ENCODE peak calls at places on chromosomes 12 and 14, in eight cellular contexts. W is left lung; R is psoas muscle; X is CD4-positive, alpha-beta memory T cell; K is Peyer's patch; Q is iPS DF 6.9; J is A549; U is heart right ventricle. T is an unnamed sample. For H3K9me3, the result is how much of the 10 kb centered on the place peaks cover.

GRCh38 chr12:124780336-124780735 is 83.3 kb downstream of the SCARB1 start:
- DNase-seq in W (no peak), R (no peak), X (no peak), K (no peak), Q (no peak), J (no peak), U (no peak), T (no peak)

GRCh38 chr12:11885261-11886038 is 185.3 kb upstream of the BCL2L14 start:
- DNase-seq in W (no peak), R (no peak), X (no peak), K (no peak), Q (no peak), J (peak), U (no peak), T (no peak)

GRCh38 chr12:79555006-79555925 is 135.5 kb downstream of the PAWR start:
- DNase-seq in W (no peak), R (no peak), X (no peak), K (no peak), Q (no peak), J (peak), U (no peak), T (no peak)

GRCh38 chr14:39593339-39593738 is 161.1 kb upstream of the FBXO33 start:
- DNase-seq in W (no peak), R (no peak), X (no peak), K (no peak), Q (no peak), J (no peak), U (no peak), T (no peak)

GRCh38 chr14:49849213-49849847 is 3.3 kb downstream of the NEMF start:
- DNase-seq in W (no peak), R (no peak), X (no peak), K (no peak), Q (no peak), J (no peak), U (no peak), T (no peak)

GRCh38 chr12:132389526-132390286 is 60.3 kb upstream of the GALNT9 start:
- DNase-seq in W (no peak), R (no peak), X (no peak), K (peak), Q (no peak), J (no peak), U (no peak), T (no peak)

GRCh38 chr14:39267592-39268112 is 33.9 kb downstream of the MIA2 start:
- DNase-seq in W (no peak), R (no peak), X (no peak), K (no peak), Q (no peak), J (no peak), U (no peak), T (no peak)

GRCh38 chr12:124422142-124422569 is 127.3 kb downstream of the RFLNA start:
- DNase-seq in W (no peak), R (no peak), X (no peak), K (peak), Q (no peak), J (peak), U (peak), T (no peak)

GRCh38 chr12:124525455-124525854 is 42.0 kb downstream of the NCOR2 start:
- DNase-seq in W (peak), R (peak), X (no peak), K (no peak), Q (no peak), J (no peak), U (peak), T (no peak)

GRCh38 chr12:40103043-40103442 is 2.8 kb downstream of the SLC2A13 start:
- DNase-seq in W (no peak), R (no peak), X (no peak), K (no peak), Q (no peak), J (no peak), U (no peak), T (no peak)

GRCh38 chr12:52844386-52844785 is 4.4 kb downstream of the KRT78 start:
- DNase-seq in W (no peak), R (no peak), X (no peak), K (no peak), Q (no peak), J (no peak), U (no peak), T (no peak)

GRCh38 chr12:108570743-108571603 is 8.6 kb downstream of the ISCU start:
- DNase-seq in W (no peak), R (no peak), X (peak), K (no peak), Q (no peak), J (peak), U (no peak), T (peak)

GRCh38 chr14:34498684-34499412 is 36.8 kb upstream of the SPTSSA start:
- DNase-seq in W (no peak), R (no peak), X (peak), K (no peak), Q (no peak), J (peak), U (no peak), T (no peak)

GRCh38 chr14:69460093-69460701 is 24.3 kb upstream of the PLEKHD1 start:
- DNase-seq in W (no peak), R (peak), X (peak), K (peak), Q (no peak), J (peak), U (no peak), T (peak)

GRCh38 chr12:38664661-38665269 is 240.6 kb downstream of the CPNE8 start:
- DNase-seq in W (no peak), R (no peak), X (no peak), K (no peak), Q (peak), J (peak), U (no peak), T (no peak)

GRCh38 chr12:104736307-104736706 is 221.8 kb downstream of the SLC41A2 start:
- DNase-seq in W (no peak), R (no peak), X (no peak), K (no peak), Q (no peak), J (no peak), U (no peak), T (no peak)

GRCh38 chr12:6952860-6953416 is 1.8 kb downstream of the PTPN6 start:
- DNase-seq in W (no peak), R (no peak), X (no peak), K (no peak), Q (no peak), J (no peak), U (no peak), T (no peak)

GRCh38 chr12:55743131-55743921 is 404 bp downstream of the GDF11 start:
- DNase-seq in W (peak), R (peak), X (peak), K (peak), Q (no peak), J (peak), U (peak), T (peak)

GRCh38 chr14:35369701-35370191 is 34.8 kb downstream of the NFKBIA start:
- DNase-seq in W (no peak), R (no peak), X (no peak), K (no peak), Q (no peak), J (peak), U (no peak), T (no peak)

GRCh38 chr14:103693514-103693913 is 21.7 kb downstream of the XRCC3 start:
- DNase-seq in W (peak), R (no peak), X (no peak), K (peak), Q (no peak), J (no peak), U (no peak), T (no peak)

GRCh38 chr14:77707724-77708408 is at the start of the genes ALKBH1 and SLIRP:
- DNase-seq in W (peak), R (peak), X (peak), K (peak), Q (peak), J (peak), U (peak), T (peak)
- H3K27ac ChIP-seq in W (peak), R (peak), X (peak), K (peak), Q (no peak), J (peak), U (peak), T (peak)

GRCh38 chr14:43003845-43004244 is 1397.2 kb downstream of the LRFN5 start:
- DNase-seq in W (no peak), R (no peak), X (no peak), K (no peak), Q (no peak), J (peak), U (no peak), T (no peak)

GRCh38 chr14:43005807-43006206 is 1399.1 kb downstream of the LRFN5 start:
- DNase-seq in W (no peak), R (no peak), X (no peak), K (no peak), Q (no peak), J (no peak), U (no peak), T (no peak)

GRCh38 chr14:43001729-43002128 is 1395.1 kb downstream of the LRFN5 start:
- DNase-seq in W (no peak), R (no peak), X (no peak), K (no peak), Q (no peak), J (no peak), U (no peak), T (no peak)
- H3K9me3 ChIP-seq in W (half or more), R (under half), X (under half), K (under half), Q (under half), J (under half), U (under half), T (under half)

DNA sequence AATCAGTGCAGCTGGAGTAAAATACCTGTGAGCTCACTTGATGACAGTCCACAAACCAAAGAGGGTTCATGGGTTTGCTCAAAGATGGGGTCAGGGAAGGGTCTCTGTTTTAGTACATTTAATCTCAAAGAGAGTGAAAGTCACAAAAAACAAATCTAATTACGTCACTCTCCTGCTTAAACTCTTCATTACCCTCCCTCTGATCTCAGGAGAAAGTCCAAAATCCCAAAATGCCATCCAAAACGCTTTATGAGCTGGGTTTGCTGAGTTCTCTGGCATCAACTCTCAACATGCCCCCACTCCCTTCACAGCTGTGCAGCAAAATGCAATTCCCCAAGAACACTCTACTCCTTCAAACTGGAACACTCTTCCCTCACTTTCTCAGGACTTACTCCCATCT is 40.4 kb upstream of the LGR5 start:
- DNase-seq in W (no peak), R (no peak), X (no peak), K (no peak), Q (no peak), J (no peak), U (no peak), T (no peak)
- H3K4me3 ChIP-seq in W (no peak), R (no peak), X (no peak), K (no peak), Q (no peak), J (no peak), U (no peak), T (no peak)

DNA sequence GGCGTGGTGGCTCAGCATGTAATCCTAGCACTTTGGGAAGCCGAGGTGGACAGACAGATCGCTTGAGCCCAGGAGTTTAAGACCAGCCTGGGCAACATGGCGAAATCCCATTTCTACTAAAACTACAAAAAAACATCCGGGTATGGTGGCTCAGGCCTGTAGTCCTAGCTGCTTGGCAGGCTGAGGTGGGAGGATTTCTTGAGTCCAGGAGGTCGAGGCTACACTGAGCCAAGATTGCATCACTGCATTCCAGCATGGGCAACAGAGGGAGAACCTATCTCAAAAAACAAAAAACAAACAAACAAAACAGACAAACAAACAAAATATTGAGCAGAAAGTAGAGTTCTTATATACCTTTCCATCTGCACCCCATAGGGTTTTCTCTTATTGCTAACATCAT is 9.0 kb upstream of the SLC25A21 start:
- DNase-seq in W (no peak), R (no peak), X (no peak), K (no peak), Q (no peak), J (no peak), U (no peak), T (no peak)
- H3K27ac ChIP-seq in W (no peak), R (no peak), X (no peak), K (no peak), Q (no peak), J (no peak), U (no peak), T (no peak)

GRCh38 chr12:90401185-90401584 is 553.8 kb downstream of the CCER1 start:
- DNase-seq in W (no peak), R (no peak), X (no peak), K (no peak), Q (no peak), J (no peak), U (no peak), T (no peak)
- H3K9me3 ChIP-seq in W (under half), R (under half), X (under half), K (under half), Q (under half), J (under half), U (under half), T (under half)

GRCh38 chr12:57133013-57133569 is 4.8 kb downstream of the LRP1 start:
- DNase-seq in W (no peak), R (no peak), X (no peak), K (no peak), Q (no peak), J (no peak), U (no peak), T (no peak)
- H3K4me3 ChIP-seq in W (peak), R (peak), X (no peak), K (no peak), Q (no peak), J (no peak), U (peak), T (no peak)

DNA sequence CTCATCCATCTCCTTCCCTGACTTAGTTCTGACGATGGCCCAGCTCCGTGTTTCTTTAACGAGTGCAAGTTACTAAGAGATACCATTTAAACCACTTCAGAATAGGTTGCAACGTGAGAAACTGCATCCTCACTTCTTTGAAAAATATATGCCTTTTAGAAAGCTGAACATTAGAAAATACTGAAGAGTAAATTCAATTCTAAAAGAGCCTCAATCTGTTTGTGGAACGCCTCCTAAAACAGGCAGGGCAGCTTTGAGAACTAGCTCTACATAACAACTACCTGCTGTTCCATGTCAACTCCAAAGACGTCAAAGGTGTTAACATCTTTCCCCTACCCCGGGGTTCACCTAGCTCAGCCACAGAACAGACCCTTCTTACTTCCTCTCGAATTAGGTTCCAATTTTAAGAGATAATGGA is 3.5 kb downstream of the BHLHE41 start:
- DNase-seq in W (no peak), R (no peak), X (no peak), K (no peak), Q (no peak), J (no peak), U (no peak), T (no peak)
- H3K27ac ChIP-seq in W (no peak), R (peak), X (no peak), K (peak), Q (no peak), J (no peak), U (peak), T (no peak)

GRCh38 chr14:106662947-106663346 is 1136.6 kb downstream of the TMEM121 start:
- DNase-seq in W (no peak), R (no peak), X (no peak), K (no peak), Q (no peak), J (no peak), U (no peak), T (no peak)
- H3K9me3 ChIP-seq in W (under half), R (under half), X (under half), K (under half), Q (under half), J (under half), U (under half), T (under half)

DNA sequence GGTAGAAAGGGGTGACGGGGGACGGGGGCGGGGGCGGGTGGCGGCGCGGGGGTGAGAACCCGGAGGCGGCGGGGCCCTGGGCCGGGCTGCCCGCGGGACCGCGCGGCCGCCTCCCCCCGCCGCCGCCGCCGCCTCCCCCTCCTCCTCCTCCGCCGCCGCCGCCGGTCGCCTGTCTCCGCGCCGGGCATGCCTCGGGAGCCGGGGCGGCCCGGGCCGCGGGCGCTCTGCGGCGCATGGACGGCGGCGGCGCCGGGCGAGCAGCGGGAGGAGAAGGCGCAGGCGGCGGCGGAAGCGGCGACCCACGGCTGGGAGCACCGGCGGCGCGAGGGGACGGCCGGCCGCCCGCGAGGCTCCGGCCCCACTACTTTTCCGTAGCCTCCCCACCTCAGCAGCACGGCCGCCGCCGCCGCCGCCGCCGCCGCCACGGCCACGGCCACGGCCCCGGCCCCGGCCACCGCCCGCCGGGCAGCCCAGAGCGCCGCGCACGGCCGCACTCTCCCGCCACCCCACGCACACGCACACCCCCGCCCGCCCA is at the start of gene NPAS3:
- DNase-seq in W (peak), R (peak), X (no peak), K (no peak), Q (no peak), J (no peak), U (peak), T (no peak)
- H3K4me3 ChIP-seq in W (peak), R (peak), X (no peak), K (peak), Q (peak), J (peak), U (peak), T (no peak)

GRCh38 chr14:85577542-85578140 is 47.7 kb downstream of the FLRT2 start:
- DNase-seq in W (no peak), R (no peak), X (no peak), K (no peak), Q (no peak), J (no peak), U (no peak), T (no peak)

GRCh38 chr14:85578925-85579324 is 49.0 kb downstream of the FLRT2 start:
- DNase-seq in W (no peak), R (no peak), X (no peak), K (no peak), Q (no peak), J (no peak), U (no peak), T (no peak)

GRCh38 chr14:85583311-85583710 is 53.4 kb downstream of the FLRT2 start:
- DNase-seq in W (no peak), R (no peak), X (no peak), K (no peak), Q (no peak), J (no peak), U (no peak), T (no peak)

GRCh38 chr14:85579957-85580356 is 50.0 kb downstream of the FLRT2 start:
- DNase-seq in W (no peak), R (no peak), X (no peak), K (no peak), Q (no peak), J (no peak), U (no peak), T (no peak)

GRCh38 chr14:85580536-85581165 is 50.7 kb downstream of the FLRT2 start:
- DNase-seq in W (no peak), R (no peak), X (no peak), K (no peak), Q (no peak), J (no peak), U (no peak), T (no peak)
- H3K27ac ChIP-seq in W (no peak), R (no peak), X (no peak), K (no peak), Q (no peak), J (no peak), U (no peak), T (no peak)